ENCODE peak calls at places on chromosomes 2 and 18, in four cellular contexts. One of them, this sample, is unnamed.

GRCh38 chr2:212052412-212053159 is 486.0 kb downstream of the ERBB4 start:
- DNase-seq in H9: no peak
- DNase-seq in mesendoderm: no peak
- DNase-seq in H1: no peak
- DNase-seq in this sample: no peak

GRCh38 chr18:50727721-50728470 is 91.9 kb downstream of the MRO start:
- DNase-seq in H9: no peak
- DNase-seq in mesendoderm: no peak
- DNase-seq in H1: no peak
- DNase-seq in this sample: no peak

GRCh38 chr2:240925576-240926515 is 19.7 kb downstream of the CROCC2 start:
- DNase-seq in H1: peak; percentile 59
- DNase-seq in mesendoderm: no peak
- DNase-seq in H9: peak; percentile 35
- DNase-seq in this sample: peak; percentile 10

GRCh38 chr2:216260629-216261028 is 111.7 kb downstream of the MARCHF4 start:
- DNase-seq in H9: no peak
- DNase-seq in H1: no peak
- DNase-seq in mesendoderm: no peak
- DNase-seq in this sample: no peak

GRCh38 chr2:3368261-3368722 is 9.3 kb downstream of the EIPR1 start:
- DNase-seq in mesendoderm: no peak
- DNase-seq in H1: no peak
- DNase-seq in H9: no peak
- DNase-seq in this sample: no peak

GRCh38 chr2:240966906-240967680 is 31.3 kb upstream of the SNED1 start:
- DNase-seq in H1: no peak
- DNase-seq in H9: peak; percentile 54
- DNase-seq in mesendoderm: no peak
- DNase-seq in this sample: no peak

GRCh38 chr2:61471905-61472805 is 1.3 kb upstream of the USP34 start:
- DNase-seq in mesendoderm: peak; percentile 30
- DNase-seq in H9: no peak
- DNase-seq in H1: no peak
- DNase-seq in this sample: peak; percentile 30

GRCh38 chr2:96113367-96113677 is 3.0 kb downstream of the ADRA2B start:
- DNase-seq in H9: no peak
- DNase-seq in mesendoderm: no peak
- DNase-seq in H1: no peak
- DNase-seq in this sample: no peak

GRCh38 chr2:194151231-194151630 is 1505.8 kb upstream of the SLC39A10 start:
- DNase-seq in H9: no peak
- DNase-seq in mesendoderm: no peak
- DNase-seq in H1: no peak
- DNase-seq in this sample: no peak

GRCh38 chr2:68466361-68466777 is 725 bp downstream of the FBXO48 start:
- DNase-seq in H1: no peak
- DNase-seq in mesendoderm: peak; percentile 35
- DNase-seq in H9: no peak
- DNase-seq in this sample: peak; percentile 17

GRCh38 chr2:65728477-65729180 is 296.2 kb upstream of the SPRED2 start:
- DNase-seq in H9: no peak
- DNase-seq in mesendoderm: no peak
- DNase-seq in H1: no peak
- DNase-seq in this sample: no peak

GRCh38 chr2:26008095-26008494 is 25.8 kb upstream of the RAB10 start:
- DNase-seq in H9: no peak
- DNase-seq in mesendoderm: no peak
- DNase-seq in H1: no peak
- DNase-seq in this sample: no peak

GRCh38 chr2:239201884-239202283 is 198.9 kb downstream of the HDAC4 start:
- DNase-seq in H1: no peak
- DNase-seq in mesendoderm: no peak
- DNase-seq in H9: no peak
- DNase-seq in this sample: no peak

GRCh38 chr2:16242906-16243305 is 302.6 kb downstream of the MYCN start:
- DNase-seq in H9: no peak
- DNase-seq in H1: no peak
- DNase-seq in mesendoderm: no peak
- DNase-seq in this sample: no peak

GRCh38 chr2:12854001-12854530 is 137.3 kb downstream of the TRIB2 start:
- DNase-seq in H1: no peak
- DNase-seq in mesendoderm: no peak
- DNase-seq in H9: no peak
- DNase-seq in this sample: no peak

GRCh38 chr2:68799615-68800400 is 65.2 kb downstream of the ARHGAP25 start:
- DNase-seq in H9: no peak
- DNase-seq in H1: no peak
- DNase-seq in mesendoderm: peak; percentile 38
- DNase-seq in this sample: no peak

GRCh38 chr2:170362895-170363582 is 185.1 kb downstream of the MYO3B start:
- DNase-seq in H9: no peak
- DNase-seq in H1: no peak
- DNase-seq in mesendoderm: no peak
- DNase-seq in this sample: no peak

GRCh38 chr2:64017811-64018714 is 1.2 kb downstream of the VPS54 start:
- DNase-seq in mesendoderm: peak; percentile 31
- DNase-seq in H1: no peak
- DNase-seq in H9: no peak
- DNase-seq in this sample: no peak
- H3K79me2 ChIP-seq in mesendoderm: peaks cover 9% of the 10 kb centered on the region
- H3K79me2 ChIP-seq in H1: peaks cover 46% of the 10 kb centered on the region
- H3K79me2 ChIP-seq in H9: peaks cover 3% of the 10 kb centered on the region
- H3K79me2 ChIP-seq in this sample: peaks cover 16% of the 10 kb centered on the region

GRCh38 chr2:237157551-237158102 is 71.9 kb downstream of the COPS8 start:
- DNase-seq in mesendoderm: no peak
- DNase-seq in H9: no peak
- DNase-seq in H1: no peak
- DNase-seq in this sample: no peak

GRCh38 chr2:237158194-237158593 is 72.5 kb downstream of the COPS8 start:
- DNase-seq in H9: no peak
- DNase-seq in mesendoderm: no peak
- DNase-seq in H1: no peak
- DNase-seq in this sample: no peak

GRCh38 chr2:237154894-237155851 is 69.5 kb downstream of the COPS8 start:
- DNase-seq in mesendoderm: no peak
- DNase-seq in H9: no peak
- DNase-seq in H1: no peak
- DNase-seq in this sample: no peak

GRCh38 chr2:237156857-237157550 is 71.3 kb downstream of the COPS8 start:
- DNase-seq in H1: no peak
- DNase-seq in H9: no peak
- DNase-seq in mesendoderm: no peak
- DNase-seq in this sample: no peak

DNA sequence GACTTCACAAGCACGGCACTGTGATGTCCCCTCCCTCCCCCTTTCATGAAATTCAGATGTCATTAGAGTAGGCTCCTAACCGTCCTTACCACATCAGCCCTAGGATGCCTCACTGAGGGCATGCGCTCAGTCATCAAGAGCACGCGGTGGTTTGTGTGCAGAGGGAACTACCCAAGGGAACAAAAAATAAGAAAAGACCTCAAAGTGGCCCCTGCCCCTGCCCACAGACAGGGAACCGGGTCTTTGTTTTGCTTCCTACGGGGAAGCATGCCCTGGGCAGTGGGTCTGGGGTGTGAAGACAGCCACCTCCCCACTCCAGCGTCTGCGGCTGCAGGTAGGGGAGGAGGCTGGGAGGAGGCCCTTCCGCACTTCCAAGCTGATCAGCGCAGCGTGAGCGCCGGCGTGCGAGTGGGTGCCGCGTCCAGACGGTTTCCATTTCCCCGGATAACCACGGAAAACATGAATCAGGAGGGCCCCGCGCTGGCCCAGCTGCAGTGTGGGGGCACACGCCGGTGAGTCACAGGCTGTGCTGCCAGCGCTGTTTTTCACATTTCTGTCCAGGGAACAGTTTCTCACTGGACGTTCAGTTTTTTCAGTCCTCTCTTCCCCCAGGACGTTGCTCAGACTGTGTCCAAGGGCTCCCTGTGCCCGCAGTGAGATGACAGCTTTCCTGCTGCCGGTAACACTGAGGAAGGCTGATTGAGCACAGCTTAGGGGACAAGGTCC is 70.6 kb downstream of the COPS8 start:
- DNase-seq in H1: no peak
- DNase-seq in mesendoderm: no peak
- DNase-seq in H9: no peak
- DNase-seq in this sample: no peak
- H4K8ac ChIP-seq in H1: no peak overlapping the region
- H4K8ac ChIP-seq in mesendoderm: no peak overlapping the region
- H4K8ac ChIP-seq in H9: no peak overlapping the region
- H4K8ac ChIP-seq in this sample: peak overlapping the region; percentile 82

DNA sequence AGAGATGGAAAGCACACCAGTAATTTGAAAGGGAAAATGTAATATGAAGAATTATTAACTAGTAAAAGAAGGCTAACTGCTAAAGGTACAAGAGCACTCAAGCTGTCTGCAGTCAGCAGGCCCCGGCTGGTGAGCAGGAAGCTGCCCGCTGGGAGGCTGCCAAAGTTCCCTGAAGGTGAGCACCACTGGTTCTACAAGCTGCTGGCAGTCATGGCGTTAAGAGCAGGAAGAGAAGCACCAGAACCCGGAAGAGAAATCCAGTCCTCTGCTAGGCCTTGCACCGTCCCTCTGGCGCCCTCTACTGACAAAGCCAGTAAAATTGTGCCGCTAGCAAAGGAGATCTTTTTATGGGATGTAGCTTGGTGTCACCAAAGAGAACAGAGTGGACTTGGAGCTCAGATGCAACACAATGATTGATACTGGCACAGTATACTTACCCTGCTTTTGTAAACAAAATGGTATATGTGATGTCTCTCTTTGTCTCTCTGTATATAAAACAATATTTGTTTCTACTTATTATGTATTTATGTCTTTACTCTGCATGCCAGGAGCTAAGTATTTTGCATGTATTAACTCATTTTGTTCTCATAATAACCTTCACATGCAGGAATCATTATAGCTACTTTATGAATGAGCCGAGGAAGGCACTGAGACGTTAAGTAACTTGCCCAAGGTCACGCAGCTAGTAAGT is 28.1 kb upstream of the CASP8 start:
- DNase-seq in H9: peak; percentile 94
- DNase-seq in mesendoderm: peak; percentile 98
- DNase-seq in H1: peak; percentile 89
- DNase-seq in this sample: peak; percentile 92
- H3K79me2 ChIP-seq in H9: no peaks in the 10 kb centered on the region
- H3K79me2 ChIP-seq in mesendoderm: no peaks in the 10 kb centered on the region
- H3K79me2 ChIP-seq in H1: no peaks in the 10 kb centered on the region
- H3K79me2 ChIP-seq in this sample: no peaks in the 10 kb centered on the region

GRCh38 chr18:58844871-58845270 is 19.8 kb upstream of the ZNF532 start:
- DNase-seq in mesendoderm: no peak
- DNase-seq in H1: no peak
- DNase-seq in H9: no peak
- DNase-seq in this sample: no peak
- H4K8ac ChIP-seq in mesendoderm: no peak overlapping the region
- H4K8ac ChIP-seq in H1: no peak overlapping the region
- H4K8ac ChIP-seq in H9: no peak overlapping the region
- H4K8ac ChIP-seq in this sample: no peak overlapping the region

GRCh38 chr18:59354731-59355130 is 4.3 kb downstream of the LMAN1 start:
- DNase-seq in H1: no peak
- DNase-seq in H9: no peak
- DNase-seq in mesendoderm: no peak
- DNase-seq in this sample: no peak
- H3K79me2 ChIP-seq in H1: peaks cover 29% of the 10 kb centered on the region
- H3K79me2 ChIP-seq in H9: no peaks in the 10 kb centered on the region
- H3K79me2 ChIP-seq in mesendoderm: peaks cover 8% of the 10 kb centered on the region
- H3K79me2 ChIP-seq in this sample: peaks cover 5% of the 10 kb centered on the region

GRCh38 chr2:204566439-204566838 is 21.2 kb downstream of the PARD3B start:
- DNase-seq in H9: no peak
- DNase-seq in mesendoderm: no peak
- DNase-seq in H1: no peak
- DNase-seq in this sample: peak; percentile 14

GRCh38 chr2:204557604-204558003 is 12.3 kb downstream of the PARD3B start:
- DNase-seq in H9: no peak
- DNase-seq in H1: no peak
- DNase-seq in mesendoderm: no peak
- DNase-seq in this sample: no peak

GRCh38 chr2:204560902-204561301 is 15.6 kb downstream of the PARD3B start:
- DNase-seq in mesendoderm: peak; percentile 50
- DNase-seq in H9: no peak
- DNase-seq in H1: no peak
- DNase-seq in this sample: no peak

GRCh38 chr2:204561771-204562170 is 16.5 kb downstream of the PARD3B start:
- DNase-seq in mesendoderm: no peak
- DNase-seq in H1: no peak
- DNase-seq in H9: no peak
- DNase-seq in this sample: no peak
- H4K8ac ChIP-seq in mesendoderm: no peak overlapping the region
- H4K8ac ChIP-seq in H1: no peak overlapping the region
- H4K8ac ChIP-seq in H9: no peak overlapping the region
- H4K8ac ChIP-seq in this sample: no peak overlapping the region

This sample was measured in trophoblast cell.